ENCODE peak calls at places on chromosomes 16 and 17, in four cellular contexts. R, O, D and L are unnamed samples.

GRCh38 chr17:17684901-17685774 is 3.9 kb downstream of the RAI1 start:
- DNase-seq in R (no peak), O (peak; percentile 51), D (no peak), L (no peak)

GRCh38 chr17:34840758-34841157 is 120.5 kb downstream of the CCT6B start:
- DNase-seq in R (no peak), O (peak; percentile 46), D (peak; percentile 41), L (no peak)

GRCh38 chr17:44323359-44324091 is 1.1 kb downstream of the SLC25A39 start:
- DNase-seq in R (no peak), O (no peak), D (no peak), L (no peak)

GRCh38 chr17:72399608-72400487 is 279.0 kb downstream of the SOX9 start:
- DNase-seq in R (peak; percentile 78), O (no peak), D (no peak), L (peak; percentile 79)

GRCh38 chr16:81889896-81890634 is 111.0 kb downstream of the PLCG2 start:
- DNase-seq in R (peak; percentile 77), O (peak; percentile 87), D (peak; percentile 31), L (peak; percentile 77)

GRCh38 chr17:49494399-49494798 is 694 bp upstream of the NGFR start:
- DNase-seq in R (no peak), O (no peak), D (no peak), L (no peak)

GRCh38 chr17:10761281-10761680 is 31.5 kb upstream of the TMEM220 start:
- DNase-seq in R (no peak), O (no peak), D (no peak), L (no peak)

GRCh38 chr17:63481488-63481870 is 4.6 kb downstream of the ACE start:
- DNase-seq in R (no peak), O (no peak), D (no peak), L (no peak)

GRCh38 chr16:51553314-51553713 is 402.2 kb upstream of the SALL1 start:
- DNase-seq in R (no peak), O (no peak), D (no peak), L (no peak)

GRCh38 chr17:6706499-6706898 is 6.7 kb downstream of the SLC13A5 start:
- DNase-seq in R (no peak), O (no peak), D (no peak), L (no peak)
- H3K36me3 ChIP-seq in R (no peaks in the 10 kb centered on the region), O (no peaks in the 10 kb centered on the region), D (no peaks in the 10 kb centered on the region), L (no peaks in the 10 kb centered on the region)

DNA sequence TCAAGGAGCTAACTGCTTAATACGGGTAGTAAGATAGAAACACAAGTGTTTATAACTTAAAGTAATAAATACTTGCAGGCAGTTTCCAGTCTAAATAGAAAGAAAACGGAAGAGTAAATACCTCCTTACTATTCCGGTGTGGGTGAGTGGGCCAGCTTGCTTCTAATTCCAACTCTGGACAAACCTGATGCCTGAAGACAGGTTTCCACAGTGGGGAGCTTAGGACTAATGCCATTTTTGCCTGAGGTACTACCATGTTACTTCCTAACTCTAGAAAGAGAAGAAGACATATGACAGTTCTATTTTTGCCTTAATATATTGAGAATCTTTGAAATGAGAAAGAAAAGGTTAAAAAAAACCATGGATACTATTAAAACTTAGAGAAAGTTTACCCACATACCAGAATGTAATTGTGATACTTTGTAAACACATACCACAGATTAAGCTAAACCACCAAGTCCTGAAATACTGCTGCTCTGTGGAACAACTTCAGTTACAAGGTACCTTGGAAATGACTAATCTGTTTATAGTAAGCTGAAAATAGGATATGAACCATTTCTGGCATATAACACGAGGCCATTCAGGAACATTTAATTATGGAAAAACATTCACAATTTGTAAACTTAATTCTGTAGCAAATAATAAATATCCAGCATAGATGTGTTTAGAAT is 70.2 kb downstream of the ZZEF1 start:
- DNase-seq in R (peak; percentile 73), O (no peak), D (no peak), L (no peak)
- TF ChIP-seq EZH2phosphoT487 in R (no peak), O (no peak), D (no peak), L (no peak)

GRCh38 chr16:644556-644955 is 2.9 kb downstream of the MCRIP2 start:
- DNase-seq in R (no peak), O (no peak), D (no peak), L (no peak)
- H4K20me1 ChIP-seq in R (no peaks in the 10 kb centered on the region), O (no peaks in the 10 kb centered on the region), D (no peaks in the 10 kb centered on the region), L (no peaks in the 10 kb centered on the region)

DNA sequence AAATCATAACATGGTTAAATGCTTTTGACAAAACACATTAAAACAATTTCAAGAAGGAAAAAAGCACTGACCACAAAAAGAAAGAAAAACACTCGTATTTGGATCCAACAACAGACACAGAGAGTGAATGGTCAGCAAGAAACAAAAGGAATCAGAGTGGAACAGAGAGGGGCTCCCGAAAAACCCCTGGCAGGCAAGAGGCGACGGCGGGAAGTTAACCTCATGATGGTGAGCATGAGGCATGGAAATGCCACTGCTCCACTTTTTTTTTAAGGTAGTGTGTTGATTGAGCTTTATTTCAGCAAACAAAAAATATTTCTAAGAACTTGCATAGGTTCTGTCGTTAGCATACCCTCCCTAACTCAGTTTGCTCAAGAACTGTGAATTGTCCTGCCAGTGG is 32.1 kb upstream of the ST6GALNAC1 start:
- DNase-seq in R (no peak), O (no peak), D (no peak), L (no peak)
- H3K36me3 ChIP-seq in R (no peaks in the 10 kb centered on the region), O (no peaks in the 10 kb centered on the region), D (no peaks in the 10 kb centered on the region), L (no peaks in the 10 kb centered on the region)

GRCh38 chr17:40033339-40033738 is 18.1 kb downstream of the CSF3 start:
- DNase-seq in R (no peak), O (no peak), D (no peak), L (no peak)

GRCh38 chr17:40035162-40035559 is 19.0 kb downstream of the MED24 start:
- DNase-seq in R (no peak), O (peak; percentile 90), D (no peak), L (peak; percentile 54)

GRCh38 chr17:40034426-40035161 is 19.4 kb downstream of the CSF3 start:
- DNase-seq in R (no peak), O (no peak), D (no peak), L (no peak)

GRCh38 chr17:40038882-40039513 is 15.2 kb downstream of the MED24 start:
- DNase-seq in R (peak; percentile 52), O (peak; percentile 80), D (no peak), L (peak; percentile 80)
- TF ChIP-seq EZH2phosphoT487 in R (no peak), O (no peak), D (no peak), L (no peak)

GRCh38 chr16:1379054-1379862 is 27.5 kb downstream of the GNPTG start:
- DNase-seq in R (peak; percentile 75), O (peak; percentile 70), D (peak; percentile 73), L (peak; percentile 92)

GRCh38 chr16:1378087-1378803 is 26.5 kb downstream of the GNPTG start:
- DNase-seq in R (peak; percentile 2), O (no peak), D (no peak), L (no peak)

GRCh38 chr16:1375741-1376410 is 24.1 kb downstream of the GNPTG start:
- DNase-seq in R (no peak), O (no peak), D (no peak), L (no peak)

GRCh38 chr16:1378804-1379053 is 27.0 kb downstream of the GNPTG start:
- DNase-seq in R (no peak), O (no peak), D (no peak), L (no peak)

DNA sequence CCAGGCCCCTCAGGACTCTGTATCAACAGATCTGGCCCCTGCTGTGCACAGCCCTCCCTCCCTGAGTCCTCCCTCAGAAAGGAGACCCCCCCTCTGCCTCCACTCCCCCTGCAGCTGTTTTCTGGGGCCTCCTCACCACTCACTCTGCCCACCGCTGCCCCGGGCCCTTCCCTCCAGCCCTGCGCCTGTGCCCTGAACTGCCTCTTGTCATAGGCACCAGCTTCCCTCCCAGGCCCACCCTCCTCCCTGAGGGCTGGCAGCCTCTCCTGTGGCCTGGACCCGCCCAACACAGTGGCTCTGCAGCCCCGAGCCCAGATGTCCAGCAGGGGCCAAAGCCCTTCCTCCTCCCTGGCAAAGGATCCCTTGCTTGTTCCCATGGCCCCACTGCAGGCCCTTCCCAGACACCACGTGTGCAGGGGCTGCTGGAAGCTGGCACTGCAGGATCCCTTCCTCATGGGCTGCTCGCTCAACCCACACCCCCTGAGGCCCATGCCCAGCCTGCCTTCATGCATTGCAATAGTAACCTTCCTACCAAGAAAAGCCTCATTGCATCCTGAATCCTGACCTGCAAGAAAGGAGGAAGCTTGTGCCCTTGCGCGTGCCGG is 25.8 kb downstream of the GNPTG start:
- DNase-seq in R (no peak), O (no peak), D (no peak), L (no peak)
- H4K20me1 ChIP-seq in R (peaks cover 4% of the 10 kb centered on the region), O (peaks cover 6% of the 10 kb centered on the region), D (no peaks in the 10 kb centered on the region), L (peaks cover 20% of the 10 kb centered on the region)